ENCODE peak calls at places on chromosomes 5 and 9, in eight cellular contexts. K is CD4-positive, CD25-positive, alpha-beta regulatory T cell; N is Calu3; B is NCI-H2107; T is OCI-LY7; J is breast epithelium; O is M059J; E is A549. D is an unnamed sample.

GRCh38 chr5:26148569-26149107 is 889.7 kb downstream of the CDH9 start:
- DNase-seq in K (no peak), N (no peak), B (no peak), T (no peak), J (no peak), O (no peak), E (no peak), D (no peak)

GRCh38 chr5:158451203-158451982 is 592.4 kb upstream of the CLINT1 start:
- DNase-seq in K (no peak), N (no peak), B (no peak), T (no peak), J (no peak), O (peak), E (no peak), D (peak)

GRCh38 chr5:72356361-72356760 is 36.2 kb downstream of the PTCD2 start:
- DNase-seq in K (no peak), N (no peak), B (no peak), T (no peak), J (no peak), O (no peak), E (no peak), D (no peak)

GRCh38 chr9:107711528-107711927 is 222.0 kb upstream of the KLF4 start:
- DNase-seq in K (no peak), N (peak), B (no peak), T (no peak), J (peak), O (peak), E (peak), D (no peak)

GRCh38 chr5:56717253-56717987 is 97.9 kb upstream of the MAP3K1 start:
- DNase-seq in K (no peak), N (no peak), B (no peak), T (no peak), J (no peak), O (no peak), E (no peak), D (no peak)

GRCh38 chr5:37777472-37778135 is 62.2 kb downstream of the GDNF start:
- DNase-seq in K (no peak), N (no peak), B (no peak), T (no peak), J (no peak), O (no peak), E (no peak), D (no peak)

GRCh38 chr5:149680810-149681221 is 49.3 kb upstream of the PPARGC1B start:
- DNase-seq in K (no peak), N (no peak), B (no peak), T (peak), J (peak), O (no peak), E (no peak), D (peak)

GRCh38 chr5:61697811-61698587 is 365.9 kb downstream of the ZSWIM6 start:
- DNase-seq in K (no peak), N (no peak), B (no peak), T (no peak), J (no peak), O (no peak), E (no peak), D (no peak)

GRCh38 chr9:36960575-36960955 is 73.5 kb downstream of the PAX5 start:
- DNase-seq in K (no peak), N (no peak), B (no peak), T (no peak), J (no peak), O (no peak), E (no peak), D (no peak)

GRCh38 chr9:8365466-8366160 is 566.0 kb upstream of the DMAC1 start:
- DNase-seq in K (no peak), N (no peak), B (no peak), T (no peak), J (no peak), O (no peak), E (no peak), D (no peak)

GRCh38 chr5:134090482-134090881 is 24.0 kb upstream of the TCF7 start:
- DNase-seq in K (no peak), N (no peak), B (no peak), T (peak), J (no peak), O (no peak), E (no peak), D (no peak)

GRCh38 chr5:160450164-160450932 is 28.7 kb downstream of the PTTG1 start:
- DNase-seq in K (no peak), N (no peak), B (no peak), T (no peak), J (no peak), O (no peak), E (no peak), D (no peak)